ENCODE peak calls at places on chromosomes 16 and 17, in seven cellular contexts. One of them, this sample, is unnamed. For H3K9me3, the result is how much of the 10 kb centered on the place peaks cover.

GRCh38 chr16:1546430-1546829 is 13.0 kb downstream of the TMEM204 start:
- DNase-seq in lung: no peak
- DNase-seq in AG04450: no peak
- DNase-seq in PC-9: no peak
- DNase-seq in fibroblast of lung: no peak
- DNase-seq in colonic mucosa: no peak
- DNase-seq in testis: no peak
- DNase-seq in this sample: no peak

GRCh38 chr17:68612228-68612922 is 11.2 kb upstream of the FAM20A start:
- DNase-seq in colonic mucosa: no peak
- DNase-seq in lung: no peak
- DNase-seq in PC-9: no peak
- DNase-seq in fibroblast of lung: no peak
- DNase-seq in AG04450: no peak
- DNase-seq in testis: no peak
- DNase-seq in this sample: no peak

GRCh38 chr17:39702901-39703893 is 3.3 kb downstream of the ERBB2 start:
- DNase-seq in testis: no peak
- DNase-seq in lung: no peak
- DNase-seq in colonic mucosa: no peak
- DNase-seq in fibroblast of lung: no peak
- DNase-seq in AG04450: no peak
- DNase-seq in PC-9: peak
- DNase-seq in this sample: no peak

GRCh38 chr17:75502746-75503329 is 12.5 kb downstream of the CASKIN2 start:
- DNase-seq in PC-9: no peak
- DNase-seq in colonic mucosa: no peak
- DNase-seq in fibroblast of lung: no peak
- DNase-seq in AG04450: no peak
- DNase-seq in testis: no peak
- DNase-seq in lung: no peak
- DNase-seq in this sample: no peak

GRCh38 chr17:8643855-8644506 is 13.5 kb upstream of the MYH10 start:
- DNase-seq in AG04450: no peak
- DNase-seq in lung: no peak
- DNase-seq in testis: no peak
- DNase-seq in fibroblast of lung: no peak
- DNase-seq in PC-9: no peak
- DNase-seq in colonic mucosa: no peak
- DNase-seq in this sample: no peak

GRCh38 chr16:55464375-55464774 is 14.6 kb upstream of the MMP2 start:
- DNase-seq in testis: no peak
- DNase-seq in lung: no peak
- DNase-seq in AG04450: no peak
- DNase-seq in colonic mucosa: no peak
- DNase-seq in PC-9: no peak
- DNase-seq in fibroblast of lung: no peak
- DNase-seq in this sample: no peak

GRCh38 chr17:33106525-33107162 is 115.0 kb downstream of the SPACA3 start:
- DNase-seq in PC-9: no peak
- DNase-seq in testis: no peak
- DNase-seq in lung: no peak
- DNase-seq in AG04450: no peak
- DNase-seq in colonic mucosa: no peak
- DNase-seq in fibroblast of lung: no peak
- DNase-seq in this sample: no peak

GRCh38 chr17:64448665-64449512 is at the start of gene MILR1:
- DNase-seq in fibroblast of lung: peak
- DNase-seq in PC-9: peak
- DNase-seq in testis: peak
- DNase-seq in lung: peak
- DNase-seq in colonic mucosa: peak
- DNase-seq in AG04450: peak
- DNase-seq in this sample: peak

GRCh38 chr17:39677581-39678339 is 9.5 kb downstream of the PNMT start:
- DNase-seq in fibroblast of lung: no peak
- DNase-seq in PC-9: no peak
- DNase-seq in colonic mucosa: no peak
- DNase-seq in testis: no peak
- DNase-seq in AG04450: no peak
- DNase-seq in lung: no peak
- DNase-seq in this sample: no peak

GRCh38 chr17:80507965-80508364 is 31.6 kb upstream of the NPTX1 start:
- DNase-seq in testis: no peak
- DNase-seq in colonic mucosa: no peak
- DNase-seq in PC-9: no peak
- DNase-seq in lung: no peak
- DNase-seq in AG04450: no peak
- DNase-seq in fibroblast of lung: no peak
- DNase-seq in this sample: no peak

GRCh38 chr17:22266231-22266630 is 573.9 kb downstream of the KCNJ18 start:
- DNase-seq in testis: peak
- DNase-seq in lung: no peak
- DNase-seq in colonic mucosa: no peak
- DNase-seq in AG04450: no peak
- DNase-seq in PC-9: no peak
- DNase-seq in fibroblast of lung: no peak
- DNase-seq in this sample: no peak

GRCh38 chr17:19386974-19387920 is at the start of gene MFAP4:
- DNase-seq in testis: peak
- DNase-seq in AG04450: peak
- DNase-seq in lung: no peak
- DNase-seq in fibroblast of lung: peak
- DNase-seq in colonic mucosa: peak
- DNase-seq in PC-9: no peak
- DNase-seq in this sample: peak

GRCh38 chr16:64858076-64858475 is 263.8 kb downstream of the CDH11 start:
- DNase-seq in PC-9: no peak
- DNase-seq in AG04450: peak
- DNase-seq in lung: no peak
- DNase-seq in colonic mucosa: no peak
- DNase-seq in testis: no peak
- DNase-seq in fibroblast of lung: peak
- DNase-seq in this sample: no peak

GRCh38 chr17:1813088-1813487 is 16.6 kb downstream of the SMYD4 start:
- DNase-seq in fibroblast of lung: peak
- DNase-seq in lung: no peak
- DNase-seq in PC-9: peak
- DNase-seq in AG04450: no peak
- DNase-seq in testis: no peak
- DNase-seq in colonic mucosa: no peak
- DNase-seq in this sample: no peak

GRCh38 chr17:79793924-79794304 is 3.0 kb downstream of the CBX8 start:
- DNase-seq in colonic mucosa: no peak
- DNase-seq in AG04450: peak
- DNase-seq in testis: no peak
- DNase-seq in PC-9: no peak
- DNase-seq in fibroblast of lung: no peak
- DNase-seq in lung: no peak
- DNase-seq in this sample: no peak

GRCh38 chr16:21179983-21180365 is 21.5 kb downstream of the LDAF1 start:
- DNase-seq in fibroblast of lung: no peak
- DNase-seq in PC-9: no peak
- DNase-seq in lung: no peak
- DNase-seq in colonic mucosa: no peak
- DNase-seq in AG04450: no peak
- DNase-seq in testis: no peak
- DNase-seq in this sample: no peak
- H3K9me3 ChIP-seq in fibroblast of lung: under half
- H3K9me3 ChIP-seq in PC-9: under half
- H3K9me3 ChIP-seq in lung: under half
- H3K9me3 ChIP-seq in colonic mucosa: under half
- H3K9me3 ChIP-seq in AG04450: under half
- H3K9me3 ChIP-seq in testis: under half
- H3K9me3 ChIP-seq in this sample: under half

GRCh38 chr16:68087688-68088087 is 2.5 kb downstream of the NFATC3 start:
- DNase-seq in testis: no peak
- DNase-seq in lung: no peak
- DNase-seq in PC-9: no peak
- DNase-seq in AG04450: no peak
- DNase-seq in colonic mucosa: no peak
- DNase-seq in fibroblast of lung: no peak
- DNase-seq in this sample: no peak
- H3K4me3 ChIP-seq in testis: no peak
- H3K4me3 ChIP-seq in lung: no peak
- H3K4me3 ChIP-seq in PC-9: peak
- H3K4me3 ChIP-seq in AG04450: no peak
- H3K4me3 ChIP-seq in colonic mucosa: no peak
- H3K4me3 ChIP-seq in fibroblast of lung: peak
- H3K4me3 ChIP-seq in this sample: no peak

DNA sequence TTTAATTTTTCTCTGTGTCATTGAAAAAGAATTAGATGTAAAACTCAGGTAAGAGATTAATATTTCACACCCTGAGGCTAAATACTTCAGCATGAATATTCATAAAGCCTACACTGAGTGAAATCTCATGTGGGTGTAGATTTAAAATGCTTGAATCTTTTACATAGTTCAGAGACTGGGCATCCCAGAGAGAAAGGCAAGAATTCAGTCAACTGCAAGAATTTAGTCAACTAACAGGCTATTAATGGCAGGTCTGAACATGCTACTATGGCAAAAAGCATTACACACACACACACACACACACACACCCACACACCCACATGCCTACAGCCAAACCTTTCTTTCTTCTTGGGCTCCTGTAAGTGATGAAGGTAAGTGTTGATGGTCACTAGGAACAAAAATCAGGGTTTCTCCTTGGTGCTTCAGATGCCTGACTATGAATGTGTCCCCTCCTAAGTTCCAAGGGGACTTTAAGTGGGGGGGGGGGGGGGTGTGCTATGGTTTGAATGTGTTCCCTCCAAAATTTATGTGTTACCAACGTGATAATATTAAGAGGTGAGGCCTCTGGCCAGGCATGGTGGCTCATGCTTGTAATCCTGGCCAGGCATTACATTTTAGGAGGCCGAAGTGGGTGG is 63.7 kb upstream of the PSMD7 start:
- DNase-seq in lung: no peak
- DNase-seq in AG04450: no peak
- DNase-seq in testis: no peak
- DNase-seq in colonic mucosa: no peak
- DNase-seq in PC-9: no peak
- DNase-seq in fibroblast of lung: no peak
- DNase-seq in this sample: no peak
- TF ChIP-seq CTCF in lung: no peak
- TF ChIP-seq CTCF in AG04450: no peak
- TF ChIP-seq CTCF in testis: no peak
- TF ChIP-seq CTCF in colonic mucosa: no peak
- TF ChIP-seq CTCF in PC-9: no peak
- TF ChIP-seq CTCF in fibroblast of lung: no peak
- TF ChIP-seq CTCF in this sample: no peak

GRCh38 chr16:48597563-48598392 is 12.2 kb downstream of the N4BP1 start:
- DNase-seq in AG04450: no peak
- DNase-seq in lung: no peak
- DNase-seq in testis: no peak
- DNase-seq in colonic mucosa: no peak
- DNase-seq in fibroblast of lung: peak
- DNase-seq in PC-9: no peak
- DNase-seq in this sample: no peak

GRCh38 chr16:48590476-48590875 is 19.5 kb downstream of the N4BP1 start:
- DNase-seq in AG04450: no peak
- DNase-seq in PC-9: no peak
- DNase-seq in colonic mucosa: no peak
- DNase-seq in fibroblast of lung: no peak
- DNase-seq in lung: no peak
- DNase-seq in testis: no peak
- DNase-seq in this sample: no peak

GRCh38 chr16:48592839-48593429 is 17.0 kb downstream of the N4BP1 start:
- DNase-seq in testis: no peak
- DNase-seq in AG04450: no peak
- DNase-seq in PC-9: no peak
- DNase-seq in lung: no peak
- DNase-seq in fibroblast of lung: no peak
- DNase-seq in colonic mucosa: no peak
- DNase-seq in this sample: no peak

GRCh38 chr16:48596326-48596725 is 13.7 kb downstream of the N4BP1 start:
- DNase-seq in lung: no peak
- DNase-seq in fibroblast of lung: no peak
- DNase-seq in AG04450: no peak
- DNase-seq in colonic mucosa: no peak
- DNase-seq in testis: no peak
- DNase-seq in PC-9: no peak
- DNase-seq in this sample: no peak

DNA sequence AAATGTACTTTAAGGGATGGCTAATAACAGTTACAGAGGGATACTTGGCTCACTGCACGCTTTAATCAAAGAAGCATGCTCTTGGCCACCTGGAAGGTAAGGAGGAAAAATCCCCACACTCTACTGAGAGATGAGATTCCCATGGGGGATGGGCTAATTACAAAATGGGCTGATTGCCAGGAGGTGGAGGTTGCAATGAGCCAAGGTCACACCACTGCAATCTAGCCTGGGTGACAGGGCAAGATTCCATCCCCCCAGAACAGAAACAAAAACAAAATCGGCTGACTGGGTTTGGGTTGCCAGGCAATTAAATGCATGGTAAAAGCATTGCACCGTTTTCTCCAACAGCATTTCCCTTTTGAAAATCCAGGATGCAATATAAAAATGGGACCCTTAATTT is 18.0 kb downstream of the N4BP1 start:
- DNase-seq in AG04450: no peak
- DNase-seq in colonic mucosa: no peak
- DNase-seq in PC-9: no peak
- DNase-seq in lung: no peak
- DNase-seq in fibroblast of lung: no peak
- DNase-seq in testis: no peak
- DNase-seq in this sample: no peak
- H3K9me3 ChIP-seq in AG04450: under half
- H3K9me3 ChIP-seq in colonic mucosa: under half
- H3K9me3 ChIP-seq in PC-9: under half
- H3K9me3 ChIP-seq in lung: under half
- H3K9me3 ChIP-seq in fibroblast of lung: under half
- H3K9me3 ChIP-seq in testis: under half
- H3K9me3 ChIP-seq in this sample: under half

This sample was measured in uterus.